ENCODE peak calls at places on chromosome 11, in nine cellular contexts. B, R, F, H, N, L, Z, P and W are unnamed samples.

GRCh38 chr11:124961972-124962609 is 8.1 kb downstream of the CCDC15 start:
- DNase-seq in L (no peak), N (no peak), Z (no peak), F (peak; percentile 69), H (no peak), P (no peak), R (peak; percentile 71), B (no peak), W (peak; percentile 81)

GRCh38 chr11:103541186-103541795 is 432.1 kb downstream of the DYNC2H1 start:
- DNase-seq in L (no peak), R (no peak), P (no peak), H (no peak), Z (no peak), F (no peak), B (no peak), N (no peak), W (no peak)

GRCh38 chr11:101717621-101718020 is 133.8 kb upstream of the TRPC6 start:
- DNase-seq in R (no peak), L (no peak), N (no peak), F (no peak), Z (no peak), B (no peak), P (no peak), H (no peak), W (no peak)

GRCh38 chr11:118790357-118791014 is 478 bp downstream of the DDX6 start:
- DNase-seq in H (peak; percentile 74), P (peak; percentile 56), N (peak; percentile 58), L (no peak), F (peak; percentile 57), B (peak; percentile 69), R (no peak), Z (peak; percentile 73), W (peak; percentile 60)

GRCh38 chr11:37595845-37596244 is 997.8 kb upstream of the RAG2 start:
- DNase-seq in H (no peak), F (no peak), P (no peak), N (no peak), L (no peak), Z (no peak), R (no peak), B (no peak), W (no peak)

GRCh38 chr11:40338739-40339138 is 1120.7 kb downstream of the LRRC4C start:
- DNase-seq in F (peak; percentile 74), B (no peak), R (no peak), Z (no peak), H (no peak), P (no peak), L (no peak), N (no peak), W (peak; percentile 49)

GRCh38 chr11:47373876-47374820 is 4.2 kb downstream of the SPI1 start:
- DNase-seq in F (peak; percentile 54), B (peak; percentile 87), H (peak; percentile 86), L (peak; percentile 86), P (peak; percentile 89), N (peak; percentile 84), Z (peak; percentile 89), R (peak; percentile 60), W (peak; percentile 62)

GRCh38 chr11:13110929-13111812 is 102.1 kb downstream of the RASSF10 start:
- DNase-seq in B (peak; percentile 27), F (peak; percentile 86), L (no peak), P (peak; percentile 16), Z (no peak), H (no peak), R (no peak), N (peak; percentile 15), W (no peak)

GRCh38 chr11:85295872-85296271 is 331.3 kb downstream of the DLG2 start:
- DNase-seq in Z (no peak), R (no peak), N (no peak), L (no peak), B (no peak), F (no peak), P (no peak), H (no peak), W (no peak)

GRCh38 chr11:69969890-69970784 is 108.0 kb upstream of the ANO1 start:
- DNase-seq in L (no peak), H (peak; percentile 95), B (no peak), N (no peak), Z (no peak), F (no peak), R (no peak), P (no peak), W (no peak)

GRCh38 chr11:75562836-75563484 is 907 bp downstream of the SERPINH1 start:
- DNase-seq in R (no peak), Z (peak; percentile 44), N (no peak), L (no peak), P (peak; percentile 50), H (no peak), B (peak; percentile 63), F (peak; percentile 76), W (peak; percentile 67)

GRCh38 chr11:11701070-11701469 is 79.3 kb upstream of the GALNT18 start:
- DNase-seq in B (peak; percentile 34), P (no peak), N (no peak), H (no peak), F (peak; percentile 11), R (peak; percentile 38), Z (no peak), L (no peak), W (peak; percentile 40)

GRCh38 chr11:70203749-70204465 is 811 bp downstream of the FADD start:
- DNase-seq in B (no peak), N (no peak), F (peak; percentile 87), Z (peak; percentile 64), H (no peak), P (no peak), R (peak; percentile 19), L (peak; percentile 77), W (peak; percentile 77)

GRCh38 chr11:61917357-61918109 is at the start of gene RAB3IL1:
- DNase-seq in N (peak; percentile 78), P (peak; percentile 79), Z (peak; percentile 82), B (peak; percentile 80), L (no peak), H (peak; percentile 68), F (peak; percentile 18), R (no peak), W (peak; percentile 50)

DNA sequence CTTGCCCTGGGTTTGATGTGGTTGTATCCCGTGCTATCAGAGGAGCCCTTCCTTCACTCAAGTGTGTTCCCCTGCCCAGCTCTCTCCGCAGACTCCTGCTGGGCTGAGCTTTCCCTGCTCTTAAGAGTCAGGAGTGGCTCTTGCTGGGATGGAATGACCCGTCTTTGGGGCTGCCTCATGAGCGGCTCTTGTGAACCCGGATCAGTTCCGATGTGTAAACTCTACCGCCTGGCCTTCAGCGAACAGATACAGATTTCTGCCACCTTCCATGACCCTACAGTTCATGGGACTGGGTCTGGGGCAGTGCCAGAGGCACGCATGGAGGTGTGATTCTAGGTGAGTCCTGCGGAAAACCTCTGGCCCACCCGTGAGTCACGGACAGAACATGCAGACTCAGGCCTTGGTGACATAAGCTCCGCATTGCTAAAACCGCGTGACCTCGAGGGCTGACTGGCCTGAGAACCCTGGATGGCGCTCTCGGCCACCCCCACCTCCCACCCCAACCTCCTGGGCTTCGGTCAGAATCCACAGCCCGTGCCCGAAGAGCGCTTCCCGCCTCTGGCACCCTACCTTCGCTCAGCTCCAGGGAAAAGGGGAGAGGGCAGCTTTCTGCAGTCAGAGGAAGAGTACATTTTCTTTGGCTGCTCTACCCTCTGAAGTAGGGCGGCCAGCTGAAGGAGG is 1.3 kb upstream of the ZBTB16 start:
- DNase-seq in R (no peak), H (peak; percentile 90), N (peak; percentile 35), Z (peak; percentile 57), L (no peak), F (no peak), B (no peak), P (peak; percentile 21), W (no peak)
- H3K4me3 ChIP-seq in R (no peak overlapping the region), H (peak overlapping the region; percentile 96), N (peak overlapping the region; percentile 100), Z (peak overlapping the region; percentile 99), L (peak overlapping the region; percentile 97), F (no peak overlapping the region), B (no peak overlapping the region), P (peak overlapping the region; percentile 98), W (no peak overlapping the region)

DNA sequence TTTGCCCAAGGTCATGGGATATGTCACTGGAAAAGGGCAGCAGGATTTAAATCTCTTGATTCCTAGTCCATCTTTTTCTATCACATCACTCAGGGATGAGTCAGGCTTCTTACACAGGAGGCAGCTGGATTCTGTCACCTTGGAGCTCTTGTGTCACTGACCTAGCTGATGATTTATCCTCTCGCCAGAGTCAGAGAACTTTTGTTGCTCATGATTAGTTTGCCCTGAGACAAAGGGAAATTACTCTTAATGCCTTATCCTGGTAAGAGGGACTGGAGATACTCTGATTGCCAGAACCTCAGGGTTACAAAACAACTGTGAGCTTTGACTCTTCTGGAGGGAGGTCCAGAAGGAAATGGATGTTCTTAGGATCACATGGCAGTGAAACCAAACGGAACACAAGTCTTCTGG is 10.1 kb downstream of the COA4 start:
- DNase-seq in P (no peak), H (no peak), L (peak; percentile 69), F (peak; percentile 90), N (no peak), R (peak; percentile 12), B (peak; percentile 38), Z (no peak), W (peak; percentile 88)
- TF ChIP-seq CTCF in P (no peak), H (no peak), L (no peak), F (no peak), N (no peak), R (no peak), B (no peak), Z (no peak), W (no peak)

DNA sequence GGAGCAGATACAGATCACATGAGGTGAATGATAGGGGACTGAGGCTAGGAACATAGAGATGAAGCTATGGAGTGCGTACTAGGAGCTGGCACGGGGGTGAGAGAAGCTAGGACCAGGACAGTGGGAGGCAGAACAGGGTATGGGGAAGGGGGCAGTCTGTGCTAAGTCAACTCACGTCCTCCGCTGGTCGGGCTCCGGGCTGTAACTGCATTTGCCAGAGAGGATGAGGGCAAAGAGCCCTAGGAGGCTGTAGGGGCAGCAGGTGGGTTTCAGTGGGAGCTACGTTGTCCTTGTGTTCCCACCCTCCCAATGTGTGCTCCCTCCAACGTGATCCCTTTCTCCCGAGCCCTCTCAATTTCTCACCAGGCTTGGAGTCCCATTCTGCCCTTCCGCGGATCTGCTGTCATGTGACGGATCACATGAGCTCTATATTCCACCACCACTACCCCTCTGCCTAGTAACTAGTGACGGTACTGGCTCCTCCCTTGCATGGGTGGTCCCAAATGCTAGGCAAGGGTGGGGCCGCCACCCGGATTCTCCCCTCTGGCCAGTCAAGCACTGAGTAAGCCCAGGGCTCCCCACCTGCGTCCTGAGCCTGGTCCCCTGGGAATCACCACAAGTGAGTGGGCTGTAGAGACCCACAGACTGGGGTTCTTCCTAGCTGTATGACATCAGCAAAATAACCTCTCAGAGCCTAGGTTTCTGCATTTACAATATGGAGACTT is at the start of gene TPP1:
- DNase-seq in R (peak; percentile 90), F (peak; percentile 89), L (peak; percentile 99), P (peak; percentile 85), Z (peak; percentile 91), B (peak; percentile 95), H (peak; percentile 94), N (peak; percentile 88), W (peak; percentile 91)
- H3K4me3 ChIP-seq in R (peak within 1 kb of the TSS; percentile 96), F (peak within 1 kb of the TSS; percentile 93), L (peak within 1 kb of the TSS; percentile 62), P (peak within 1 kb of the TSS; percentile 64), Z (peak within 1 kb of the TSS; percentile 68), B (peak within 1 kb of the TSS; percentile 62), H (peak within 1 kb of the TSS; percentile 79), N (peak within 1 kb of the TSS; percentile 88), W (peak within 1 kb of the TSS; percentile 98)

DNA sequence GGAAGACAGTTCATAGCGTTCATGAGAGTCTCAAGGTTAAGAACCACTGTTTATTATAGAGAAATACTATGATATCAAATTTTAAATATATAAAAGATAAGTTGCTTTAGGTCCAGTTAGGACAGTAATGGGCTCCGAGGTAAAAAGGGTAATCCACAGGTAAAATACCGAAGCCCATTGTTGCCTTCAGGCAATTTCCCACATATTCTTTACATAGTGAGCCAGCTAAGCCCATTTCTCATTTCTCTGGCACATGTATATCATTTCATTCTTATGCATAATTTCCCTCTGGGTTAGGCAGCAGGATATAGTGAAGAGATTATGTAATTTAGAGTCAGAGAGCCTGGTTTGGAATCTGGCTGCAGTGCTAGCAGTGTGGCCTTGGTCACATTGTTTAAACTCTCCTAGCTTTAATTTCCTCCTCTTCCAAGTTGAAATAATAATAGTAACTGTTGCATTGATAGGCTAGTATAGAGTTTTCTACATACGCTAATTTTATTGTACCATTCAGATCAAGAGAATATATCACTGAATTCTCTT is 7.6 kb upstream of the POU2AF1 start:
- DNase-seq in P (no peak), N (no peak), R (no peak), F (no peak), Z (no peak), L (no peak), H (no peak), B (no peak), W (no peak)
- TF ChIP-seq CTCF in P (no peak), N (no peak), R (no peak), F (no peak), Z (no peak), L (no peak), H (no peak), B (no peak), W (no peak)